ENCODE peak calls at places on chromosomes 7 and 10, in four cellular contexts. F, R, X and C are unnamed samples.

GRCh38 chr10:109663122-109663521 is 260.2 kb downstream of the XPNPEP1 start:
- DNase-seq in F (no peak), R (no peak), X (no peak), C (no peak)

GRCh38 chr7:106737202-106737562 is 76.2 kb upstream of the CCDC71L start:
- DNase-seq in F (no peak), R (peak), X (no peak), C (peak)

GRCh38 chr7:55375237-55375636 is 10.1 kb downstream of the LANCL2 start:
- DNase-seq in F (no peak), R (no peak), X (no peak), C (no peak)

GRCh38 chr7:89695241-89695640 is 459.0 kb upstream of the STEAP1 start:
- DNase-seq in F (no peak), R (no peak), X (no peak), C (no peak)

GRCh38 chr10:35195361-35196306 is 69.0 kb downstream of the CREM start:
- DNase-seq in F (peak), R (peak), X (peak), C (peak)

GRCh38 chr10:113665806-113666354 is 2.0 kb upstream of the NRAP start:
- DNase-seq in F (no peak), R (no peak), X (no peak), C (no peak)

GRCh38 chr7:150446288-150446938 is 4.0 kb upstream of the GIMAP8 start:
- DNase-seq in F (no peak), R (no peak), X (no peak), C (no peak)

GRCh38 chr7:27923308-27923980 is 183.5 kb downstream of the TAX1BP1 start:
- DNase-seq in F (no peak), R (no peak), X (no peak), C (no peak)

GRCh38 chr10:7054915-7055314 is 355.9 kb downstream of the SFMBT2 start:
- DNase-seq in F (no peak), R (no peak), X (no peak), C (peak)

GRCh38 chr10:76944678-76945077 is 692.9 kb downstream of the KCNMA1 start:
- DNase-seq in F (no peak), R (no peak), X (no peak), C (no peak)

GRCh38 chr7:122802211-122802833 is 83.9 kb downstream of the CADPS2 start:
- DNase-seq in F (no peak), R (no peak), X (no peak), C (no peak)

GRCh38 chr7:87475359-87476178 is at the start of gene ABCB4:
- DNase-seq in F (no peak), R (no peak), X (no peak), C (peak)

GRCh38 chr10:75507469-75507868 is 76.0 kb downstream of the LRMDA start:
- DNase-seq in F (no peak), R (no peak), X (no peak), C (no peak)

GRCh38 chr7:100372256-100372655 is 1.0 kb upstream of the PILRA start:
- DNase-seq in F (no peak), R (no peak), X (no peak), C (no peak)

GRCh38 chr10:65911431-65911830 is 1014.4 kb upstream of the LRRTM3 start:
- DNase-seq in F (no peak), R (no peak), X (no peak), C (no peak)

GRCh38 chr10:34885901-34886300 is 70.8 kb upstream of the PARD3 start:
- DNase-seq in F (no peak), R (no peak), X (no peak), C (no peak)

GRCh38 chr7:50359995-50360925 is 55.7 kb downstream of the IKZF1 start:
- DNase-seq in F (no peak), R (no peak), X (peak), C (peak)

GRCh38 chr10:27893320-27894014 is 105.4 kb downstream of the ODAD2 start:
- DNase-seq in F (no peak), R (no peak), X (no peak), C (no peak)

GRCh38 chr7:33903770-33904679 is 1.3 kb upstream of the BMPER start:
- DNase-seq in F (peak), R (peak), X (no peak), C (no peak)

GRCh38 chr7:133364959-133365680 is 112.2 kb downstream of the EXOC4 start:
- DNase-seq in F (no peak), R (no peak), X (no peak), C (no peak)

GRCh38 chr10:108901766-108902365 is 1021.4 kb downstream of the XPNPEP1 start:
- DNase-seq in F (no peak), R (no peak), X (no peak), C (no peak)

GRCh38 chr7:1360521-1360971 is 98.7 kb downstream of the MICALL2 start:
- DNase-seq in F (no peak), R (no peak), X (no peak), C (no peak)